ENCODE peak calls at places on chromosomes 5 and 9, in six cellular contexts. Q is NCI-H1105; E is endothelial cell; H is HCT116; X is HT1080; Y is CD4-positive, alpha-beta memory T cell. D is an unnamed sample.

GRCh38 chr5:75567710-75568109 is 43.5 kb upstream of the ANKDD1B start:
- DNase-seq in Q (no peak), E (no peak), H (peak), X (peak), Y (no peak), D (no peak)

GRCh38 chr9:90457386-90458080 is 185.1 kb downstream of the DIRAS2 start:
- DNase-seq in Q (no peak), E (no peak), H (no peak), X (no peak), Y (no peak), D (no peak)

GRCh38 chr9:78958887-78959286 is 612.9 kb upstream of the TLE4 start:
- DNase-seq in Q (no peak), E (no peak), H (peak), X (peak), Y (no peak), D (no peak)

GRCh38 chr9:33350310-33350709 is 52.1 kb downstream of the AQP7 start:
- DNase-seq in Q (no peak), E (no peak), H (no peak), X (peak), Y (no peak), D (no peak)

GRCh38 chr5:173866249-173867172 is 21.6 kb upstream of the CPEB4 start:
- DNase-seq in Q (no peak), E (no peak), H (no peak), X (no peak), Y (no peak), D (no peak)

GRCh38 chr5:31023105-31023504 is 170.4 kb upstream of the CDH6 start:
- DNase-seq in Q (no peak), E (no peak), H (no peak), X (no peak), Y (no peak), D (no peak)

GRCh38 chr5:171272996-171273970 is 35.8 kb upstream of the TLX3 start:
- DNase-seq in Q (no peak), E (peak), H (peak), X (peak), Y (no peak), D (no peak)

GRCh38 chr5:159887050-159887449 is 29.2 kb upstream of the ADRA1B start:
- DNase-seq in Q (peak), E (no peak), H (no peak), X (no peak), Y (no peak), D (no peak)

GRCh38 chr5:73966411-73966810 is 340.4 kb downstream of the ARHGEF28 start:
- DNase-seq in Q (peak), E (no peak), H (no peak), X (no peak), Y (no peak), D (no peak)

GRCh38 chr9:95023217-95024003 is 294.1 kb downstream of the FANCC start:
- DNase-seq in Q (no peak), E (no peak), H (peak), X (peak), Y (no peak), D (no peak)

GRCh38 chr5:76450059-76450458 is 47.0 kb downstream of the IQGAP2 start:
- DNase-seq in Q (no peak), E (no peak), H (no peak), X (no peak), Y (no peak), D (no peak)

GRCh38 chr5:13695076-13695712 is 249.3 kb downstream of the DNAH5 start:
- DNase-seq in Q (no peak), E (no peak), H (no peak), X (no peak), Y (no peak), D (no peak)

GRCh38 chr5:173762045-173762444 is 126.1 kb upstream of the CPEB4 start:
- DNase-seq in Q (no peak), E (no peak), H (no peak), X (no peak), Y (no peak), D (no peak)

GRCh38 chr9:33524431-33524947 is 438 bp downstream of the ANKRD18B start:
- DNase-seq in Q (no peak), E (no peak), H (no peak), X (no peak), Y (peak), D (no peak)

GRCh38 chr5:44454002-44454401 is 64.8 kb upstream of the FGF10 start:
- DNase-seq in Q (no peak), E (no peak), H (no peak), X (no peak), Y (no peak), D (no peak)

GRCh38 chr5:158487156-158487555 is 612.6 kb downstream of the EBF1 start:
- DNase-seq in Q (no peak), E (no peak), H (no peak), X (no peak), Y (no peak), D (no peak)

GRCh38 chr5:158812381-158812780 is 287.3 kb downstream of the EBF1 start:
- DNase-seq in Q (no peak), E (peak), H (no peak), X (no peak), Y (peak), D (peak)

GRCh38 chr5:40223884-40224402 is 455.8 kb upstream of the PTGER4 start:
- DNase-seq in Q (no peak), E (no peak), H (no peak), X (peak), Y (peak), D (peak)

GRCh38 chr5:14901462-14902051 is 30.0 kb upstream of the ANKH start:
- DNase-seq in Q (no peak), E (no peak), H (no peak), X (no peak), Y (no peak), D (no peak)

GRCh38 chr9:96031366-96031824 is 155.9 kb downstream of the ERCC6L2 start:
- DNase-seq in Q (peak), E (no peak), H (no peak), X (no peak), Y (no peak), D (no peak)

GRCh38 chr5:67291671-67292070 is 95.1 kb upstream of the CD180 start:
- DNase-seq in Q (no peak), E (no peak), H (no peak), X (no peak), Y (no peak), D (no peak)

GRCh38 chr9:34809504-34810186 is 99.7 kb upstream of the CCL21 start:
- DNase-seq in Q (no peak), E (peak), H (no peak), X (no peak), Y (no peak), D (no peak)

GRCh38 chr5:27814211-27814610 is 775.8 kb upstream of the CDH9 start:
- DNase-seq in Q (no peak), E (no peak), H (no peak), X (no peak), Y (no peak), D (no peak)

GRCh38 chr9:110814159-110814558 is 145.6 kb downstream of the MUSK start:
- DNase-seq in Q (no peak), E (no peak), H (no peak), X (peak), Y (no peak), D (no peak)

GRCh38 chr9:96015876-96016686 is 140.6 kb downstream of the ERCC6L2 start:
- DNase-seq in Q (no peak), E (no peak), H (no peak), X (no peak), Y (peak), D (no peak)

GRCh38 chr5:72451771-72452505 is 55.3 kb downstream of the ZNF366 start:
- DNase-seq in Q (no peak), E (peak), H (no peak), X (no peak), Y (no peak), D (peak)

GRCh38 chr5:98902733-98903132 is 26.1 kb downstream of the CHD1 start:
- DNase-seq in Q (no peak), E (no peak), H (no peak), X (peak), Y (no peak), D (no peak)

GRCh38 chr9:69180670-69181069 is 6.6 kb downstream of the TJP2 start:
- DNase-seq in Q (no peak), E (no peak), H (peak), X (peak), Y (peak), D (no peak)

GRCh38 chr5:157998021-157998504 is 139.1 kb upstream of the CLINT1 start:
- DNase-seq in Q (no peak), E (no peak), H (no peak), X (peak), Y (no peak), D (no peak)

GRCh38 chr9:131525643-131526565 is 5.2 kb downstream of the UCK1 start:
- DNase-seq in Q (no peak), E (no peak), H (no peak), X (no peak), Y (no peak), D (no peak)

GRCh38 chr5:139692605-139693340 is 44.6 kb downstream of the CXXC5 start:
- DNase-seq in Q (no peak), E (no peak), H (no peak), X (no peak), Y (no peak), D (no peak)

GRCh38 chr5:132870801-132871200 is 2.7 kb upstream of the LEAP2 start:
- DNase-seq in Q (no peak), E (no peak), H (no peak), X (no peak), Y (no peak), D (no peak)

GRCh38 chr5:125870271-125870670 is 552.9 kb upstream of the GRAMD2B start:
- DNase-seq in Q (no peak), E (no peak), H (no peak), X (no peak), Y (no peak), D (no peak)

GRCh38 chr9:28934111-28934510 is 1360.8 kb upstream of the C9orf72 start:
- DNase-seq in Q (no peak), E (no peak), H (no peak), X (no peak), Y (no peak), D (no peak)

GRCh38 chr9:83512621-83513020 is 25.6 kb downstream of the FRMD3 start:
- DNase-seq in Q (no peak), E (no peak), H (no peak), X (no peak), Y (no peak), D (no peak)

GRCh38 chr9:69174645-69175487 is 789 bp downstream of the TJP2 start:
- DNase-seq in Q (no peak), E (no peak), H (no peak), X (peak), Y (no peak), D (no peak)

GRCh38 chr9:80698725-80699124 is 990.6 kb downstream of the TLE1 start:
- DNase-seq in Q (no peak), E (no peak), H (no peak), X (no peak), Y (no peak), D (no peak)

GRCh38 chr9:123571240-123571639 is 215.2 kb downstream of the CRB2 start:
- DNase-seq in Q (no peak), E (no peak), H (no peak), X (no peak), Y (no peak), D (no peak)

GRCh38 chr9:12956805-12957204 is 182.0 kb downstream of the LURAP1L start:
- DNase-seq in Q (no peak), E (no peak), H (no peak), X (no peak), Y (no peak), D (no peak)

GRCh38 chr5:110590187-110590586 is 136.3 kb downstream of the TMEM232 start:
- DNase-seq in Q (no peak), E (no peak), H (peak), X (peak), Y (no peak), D (no peak)